ENCODE peak calls at places on chromosomes 7 and 10, in five cellular contexts. One of them, this sample, is unnamed.

GRCh38 chr7:88206235-88206634 is 13.6 kb downstream of the SRI start:
- DNase-seq in uterus: no peak
- DNase-seq in prostate gland: no peak
- DNase-seq in fibroblast of pulmonary artery: no peak
- DNase-seq in OCI-LY7: no peak
- DNase-seq in this sample: no peak

GRCh38 chr10:79246209-79246581 is 101.1 kb upstream of the PPIF start:
- DNase-seq in uterus: peak; percentile 58
- DNase-seq in prostate gland: no peak
- DNase-seq in fibroblast of pulmonary artery: no peak
- DNase-seq in OCI-LY7: no peak
- DNase-seq in this sample: no peak

GRCh38 chr7:3504384-3504783 is 203.3 kb downstream of the SDK1 start:
- DNase-seq in uterus: no peak
- DNase-seq in prostate gland: no peak
- DNase-seq in fibroblast of pulmonary artery: no peak
- DNase-seq in OCI-LY7: no peak
- DNase-seq in this sample: no peak

GRCh38 chr10:33484787-33485186 is 150.3 kb upstream of the NRP1 start:
- DNase-seq in uterus: peak; percentile 41
- DNase-seq in prostate gland: no peak
- DNase-seq in fibroblast of pulmonary artery: peak; percentile 85
- DNase-seq in OCI-LY7: no peak
- DNase-seq in this sample: peak; percentile 34

GRCh38 chr7:15508258-15508657 is 53.6 kb downstream of the AGMO start:
- DNase-seq in uterus: no peak
- DNase-seq in prostate gland: no peak
- DNase-seq in fibroblast of pulmonary artery: peak; percentile 33
- DNase-seq in OCI-LY7: no peak
- DNase-seq in this sample: no peak

GRCh38 chr7:46534593-46535271 is 613.7 kb upstream of the IGFBP3 start:
- DNase-seq in uterus: no peak
- DNase-seq in prostate gland: no peak
- DNase-seq in fibroblast of pulmonary artery: peak; percentile 84
- DNase-seq in OCI-LY7: no peak
- DNase-seq in this sample: no peak

GRCh38 chr7:41501016-41501415 is 201.9 kb downstream of the INHBA start:
- DNase-seq in uterus: no peak
- DNase-seq in prostate gland: no peak
- DNase-seq in fibroblast of pulmonary artery: no peak
- DNase-seq in OCI-LY7: no peak
- DNase-seq in this sample: no peak

GRCh38 chr10:12902135-12902572 is 99.4 kb downstream of the CCDC3 start:
- DNase-seq in uterus: peak; percentile 69
- DNase-seq in prostate gland: peak; percentile 65
- DNase-seq in fibroblast of pulmonary artery: peak; percentile 73
- DNase-seq in OCI-LY7: peak; percentile 68
- DNase-seq in this sample: peak; percentile 48

GRCh38 chr10:78749200-78749599 is 319.6 kb upstream of the ZMIZ1 start:
- DNase-seq in uterus: no peak
- DNase-seq in prostate gland: no peak
- DNase-seq in fibroblast of pulmonary artery: no peak
- DNase-seq in OCI-LY7: no peak
- DNase-seq in this sample: peak; percentile 62

GRCh38 chr7:133009853-133010252 is 72.0 kb downstream of the CHCHD3 start:
- DNase-seq in uterus: no peak
- DNase-seq in prostate gland: no peak
- DNase-seq in fibroblast of pulmonary artery: peak; percentile 49
- DNase-seq in OCI-LY7: no peak
- DNase-seq in this sample: peak; percentile 6

GRCh38 chr7:22841954-22842353 is 19.3 kb upstream of the TOMM7 start:
- DNase-seq in uterus: no peak
- DNase-seq in prostate gland: no peak
- DNase-seq in fibroblast of pulmonary artery: no peak
- DNase-seq in OCI-LY7: no peak
- DNase-seq in this sample: no peak

GRCh38 chr7:107712906-107713305 is 31.0 kb upstream of the CBLL1 start:
- DNase-seq in uterus: no peak
- DNase-seq in prostate gland: no peak
- DNase-seq in fibroblast of pulmonary artery: no peak
- DNase-seq in OCI-LY7: no peak
- DNase-seq in this sample: peak; percentile 76

GRCh38 chr10:3354171-3354570 is 181.6 kb upstream of the PITRM1 start:
- DNase-seq in uterus: no peak
- DNase-seq in prostate gland: no peak
- DNase-seq in fibroblast of pulmonary artery: no peak
- DNase-seq in OCI-LY7: no peak
- DNase-seq in this sample: no peak

GRCh38 chr10:119253433-119254174 is 46.2 kb downstream of the GRK5 start:
- DNase-seq in uterus: peak; percentile 89
- DNase-seq in prostate gland: no peak
- DNase-seq in fibroblast of pulmonary artery: peak; percentile 92
- DNase-seq in OCI-LY7: no peak
- DNase-seq in this sample: peak; percentile 66

GRCh38 chr10:3955493-3955892 is 170.5 kb upstream of the KLF6 start:
- DNase-seq in uterus: no peak
- DNase-seq in prostate gland: no peak
- DNase-seq in fibroblast of pulmonary artery: peak; percentile 26
- DNase-seq in OCI-LY7: no peak
- DNase-seq in this sample: no peak

GRCh38 chr10:62258926-62259325 is 9.7 kb downstream of the RTKN2 start:
- DNase-seq in uterus: no peak
- DNase-seq in prostate gland: no peak
- DNase-seq in fibroblast of pulmonary artery: no peak
- DNase-seq in OCI-LY7: no peak
- DNase-seq in this sample: peak; percentile 69

GRCh38 chr7:64879097-64879730 is 23.9 kb upstream of the ZNF273 start:
- DNase-seq in uterus: no peak
- DNase-seq in prostate gland: no peak
- DNase-seq in fibroblast of pulmonary artery: no peak
- DNase-seq in OCI-LY7: no peak
- DNase-seq in this sample: no peak

GRCh38 chr7:125833839-125834238 is 904.2 kb upstream of the POT1 start:
- DNase-seq in uterus: no peak
- DNase-seq in prostate gland: no peak
- DNase-seq in fibroblast of pulmonary artery: no peak
- DNase-seq in OCI-LY7: no peak
- DNase-seq in this sample: no peak

GRCh38 chr10:124074471-124075109 is 18.8 kb downstream of the CHST15 start:
- DNase-seq in uterus: no peak
- DNase-seq in prostate gland: no peak
- DNase-seq in fibroblast of pulmonary artery: no peak
- DNase-seq in OCI-LY7: peak; percentile 65
- DNase-seq in this sample: no peak

GRCh38 chr7:157819517-157819807 is 482.7 kb downstream of the DNAJB6 start:
- DNase-seq in uterus: no peak
- DNase-seq in prostate gland: no peak
- DNase-seq in fibroblast of pulmonary artery: no peak
- DNase-seq in OCI-LY7: no peak
- DNase-seq in this sample: no peak

GRCh38 chr10:46305430-46305808 is 18.6 kb downstream of the ANTXRL start:
- DNase-seq in uterus: no peak
- DNase-seq in prostate gland: no peak
- DNase-seq in fibroblast of pulmonary artery: no peak
- DNase-seq in OCI-LY7: no peak
- DNase-seq in this sample: no peak

GRCh38 chr10:123642293-123642692 is 23.9 kb upstream of the GPR26 start:
- DNase-seq in uterus: no peak
- DNase-seq in prostate gland: no peak
- DNase-seq in fibroblast of pulmonary artery: no peak
- DNase-seq in OCI-LY7: no peak
- DNase-seq in this sample: no peak

GRCh38 chr7:7751243-7752092 is 33.1 kb upstream of the RPA3 start:
- DNase-seq in uterus: no peak
- DNase-seq in prostate gland: no peak
- DNase-seq in fibroblast of pulmonary artery: no peak
- DNase-seq in OCI-LY7: no peak
- DNase-seq in this sample: no peak

GRCh38 chr10:101749033-101749432 is 26.9 kb downstream of the FGF8 start:
- DNase-seq in uterus: no peak
- DNase-seq in prostate gland: no peak
- DNase-seq in fibroblast of pulmonary artery: no peak
- DNase-seq in OCI-LY7: no peak
- DNase-seq in this sample: no peak

GRCh38 chr10:93947524-93947923 is 46.2 kb upstream of the PLCE1 start:
- DNase-seq in uterus: no peak
- DNase-seq in prostate gland: no peak
- DNase-seq in fibroblast of pulmonary artery: peak; percentile 10
- DNase-seq in OCI-LY7: no peak
- DNase-seq in this sample: no peak

DNA sequence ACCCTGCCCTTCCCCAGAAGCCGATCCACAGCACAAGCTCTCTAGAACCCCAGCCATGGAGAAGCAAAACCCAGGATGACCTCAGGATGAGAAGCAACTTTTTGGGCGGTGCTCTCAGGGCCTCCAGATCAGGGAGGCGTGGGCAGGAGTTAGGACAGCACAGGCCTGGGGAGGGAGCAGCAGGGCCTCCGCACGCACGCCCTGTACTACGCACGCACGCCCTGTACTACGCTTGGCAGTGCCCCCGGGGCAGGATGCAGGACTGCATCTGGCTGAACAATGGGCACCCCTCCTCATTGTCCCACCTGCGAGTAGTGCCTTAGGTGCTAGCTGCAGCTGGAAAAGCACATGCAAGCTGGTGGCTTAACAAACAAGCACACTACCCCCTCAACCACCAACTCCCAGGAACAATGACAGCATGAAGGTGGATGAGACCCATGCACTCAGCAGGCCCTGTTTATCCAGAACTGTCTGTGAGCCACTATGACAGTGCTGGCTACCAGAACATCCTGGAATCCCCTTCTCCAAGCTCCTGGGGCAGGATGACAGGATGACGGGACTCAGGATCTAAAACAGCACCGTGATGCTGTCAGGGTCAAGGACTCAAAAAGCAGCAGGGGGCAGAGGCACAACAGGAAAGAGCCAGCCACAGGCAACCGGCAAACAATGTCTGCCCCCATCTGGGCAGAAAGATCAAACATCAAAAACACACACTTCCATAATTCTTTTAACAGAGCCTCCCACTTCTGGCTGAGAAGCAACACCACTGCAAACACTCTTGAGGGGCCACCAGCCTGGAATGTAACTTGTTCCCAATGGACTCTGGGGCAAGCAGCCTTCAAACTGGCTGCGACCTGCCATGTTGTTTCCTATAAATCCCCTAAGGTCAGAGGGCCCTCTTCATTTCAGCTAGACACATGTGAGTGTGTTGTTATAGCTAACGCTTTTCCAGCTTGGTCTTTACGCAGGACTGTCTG is 11.7 kb downstream of the PODXL start:
- DNase-seq in uterus: peak; percentile 44
- DNase-seq in prostate gland: no peak
- DNase-seq in fibroblast of pulmonary artery: peak; percentile 47
- DNase-seq in OCI-LY7: peak; percentile 40
- DNase-seq in this sample: no peak
- TF ChIP-seq CTCF in uterus: peak; percentile 48
- TF ChIP-seq CTCF in prostate gland: no peak
- TF ChIP-seq CTCF in fibroblast of pulmonary artery: peak; percentile 32
- TF ChIP-seq CTCF in OCI-LY7: peak; percentile 63
- TF ChIP-seq CTCF in this sample: no peak

GRCh38 chr7:156640949-156641485 is 443 bp downstream of the RNF32 start:
- DNase-seq in uterus: peak; percentile 18
- DNase-seq in prostate gland: peak; percentile 30
- DNase-seq in fibroblast of pulmonary artery: peak; percentile 28
- DNase-seq in OCI-LY7: peak; percentile 75
- DNase-seq in this sample: peak; percentile 61
- H3K4me3 ChIP-seq in uterus: peak overlapping the region; percentile 73
- H3K4me3 ChIP-seq in prostate gland: peak overlapping the region; percentile 83
- H3K4me3 ChIP-seq in fibroblast of pulmonary artery: peak overlapping the region; percentile 74
- H3K4me3 ChIP-seq in OCI-LY7: peak overlapping the region; percentile 82
- H3K4me3 ChIP-seq in this sample: peak overlapping the region; percentile 74

GRCh38 chr10:5254488-5254887 is 57.9 kb downstream of the AKR1C4 start:
- DNase-seq in uterus: no peak
- DNase-seq in prostate gland: no peak
- DNase-seq in fibroblast of pulmonary artery: no peak
- DNase-seq in OCI-LY7: no peak
- DNase-seq in this sample: peak; percentile 12

DNA sequence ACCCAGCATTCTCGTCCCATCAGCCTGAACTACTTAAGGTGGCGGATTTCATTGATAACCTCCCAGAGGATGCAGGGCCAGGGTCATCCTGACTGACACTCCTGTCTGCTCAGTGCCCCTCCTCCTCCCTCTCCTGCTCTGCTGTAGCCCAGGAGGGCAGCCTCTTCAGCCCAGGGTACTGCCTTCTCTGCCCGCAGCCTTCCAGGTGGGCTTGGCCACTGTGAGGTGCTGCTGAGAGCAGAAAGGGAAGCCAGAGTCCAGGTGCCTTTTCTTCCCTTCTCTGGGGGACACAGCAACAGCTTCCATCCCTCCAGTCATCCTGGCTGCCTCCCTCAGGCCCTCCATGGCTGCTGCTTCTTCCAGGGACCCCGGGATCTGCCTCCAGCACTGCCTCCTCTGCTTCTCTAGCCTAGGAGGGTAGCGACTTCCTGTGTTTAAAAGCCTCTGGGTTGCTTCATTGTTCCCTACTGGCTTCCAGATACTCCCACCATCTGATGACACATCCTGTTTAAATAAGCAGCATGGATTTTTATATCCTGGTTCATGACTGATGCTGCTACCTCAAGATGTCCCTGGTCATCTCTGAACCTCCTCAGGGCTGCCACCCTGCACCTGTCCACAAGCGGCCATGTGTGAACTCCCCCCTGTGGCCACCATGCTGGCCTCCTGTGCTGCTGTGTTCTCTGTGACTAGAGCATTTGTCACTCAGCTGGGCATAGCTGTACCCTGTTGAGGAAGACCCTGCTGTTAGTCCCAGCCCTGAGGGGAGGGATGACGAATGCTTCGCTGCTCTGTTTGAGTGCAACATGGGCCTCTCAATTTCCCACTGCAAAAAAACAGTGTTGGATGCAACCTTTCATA is 55.8 kb downstream of the AKR1C4 start:
- DNase-seq in uterus: no peak
- DNase-seq in prostate gland: no peak
- DNase-seq in fibroblast of pulmonary artery: peak; percentile 66
- DNase-seq in OCI-LY7: no peak
- DNase-seq in this sample: peak; percentile 71
- TF ChIP-seq CTCF in uterus: no peak
- TF ChIP-seq CTCF in prostate gland: no peak
- TF ChIP-seq CTCF in fibroblast of pulmonary artery: no peak
- TF ChIP-seq CTCF in OCI-LY7: no peak
- TF ChIP-seq CTCF in this sample: no peak

DNA sequence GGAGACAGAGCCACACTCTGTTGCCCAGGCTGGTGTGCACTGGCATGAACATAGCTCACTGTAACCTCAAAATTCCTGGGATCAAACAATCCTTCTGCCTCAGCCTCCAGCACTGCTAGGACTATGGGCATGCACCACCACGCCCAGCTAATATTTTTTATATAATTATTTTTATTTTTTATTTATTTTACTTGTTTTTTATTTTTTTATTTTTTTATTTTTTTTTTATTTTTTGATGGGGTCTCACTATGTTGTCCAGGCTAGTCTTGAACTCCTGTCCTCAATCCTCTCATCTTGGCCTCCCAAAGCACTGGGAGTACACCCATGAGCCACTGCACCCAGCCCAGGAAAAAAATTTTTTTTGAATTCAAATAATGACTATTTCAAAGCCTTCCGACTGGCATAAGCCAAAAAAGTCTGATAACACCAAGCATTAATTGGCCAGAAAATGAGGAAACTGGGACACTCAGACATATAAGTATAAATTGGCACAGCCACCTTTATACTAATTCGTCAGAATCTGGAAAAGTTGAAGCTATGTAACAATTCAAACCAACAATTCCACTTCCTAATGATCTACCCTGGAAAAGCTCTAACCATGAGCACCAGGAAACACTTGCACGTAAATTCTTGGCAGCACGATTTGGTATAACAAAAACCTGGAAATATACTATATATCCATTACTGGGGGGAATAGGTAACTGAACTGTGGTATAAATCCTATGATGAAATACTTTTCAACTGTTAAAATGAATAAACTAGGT is 6.3 kb downstream of the ZC3HAV1 start:
- DNase-seq in uterus: no peak
- DNase-seq in prostate gland: no peak
- DNase-seq in fibroblast of pulmonary artery: no peak
- DNase-seq in OCI-LY7: no peak
- DNase-seq in this sample: no peak
- H3K4me3 ChIP-seq in uterus: no peak overlapping the region
- H3K4me3 ChIP-seq in prostate gland: no peak overlapping the region
- H3K4me3 ChIP-seq in fibroblast of pulmonary artery: no peak overlapping the region
- H3K4me3 ChIP-seq in OCI-LY7: peak overlapping the region; percentile 100
- H3K4me3 ChIP-seq in this sample: no peak overlapping the region

This sample was measured in bronchial epithelial cell.